ENCODE peak calls at places on chromosomes 7 and 10, in five cellular contexts. Z is HepG2, O is NT2/D1, J is H1, G is GM12878. U is an unnamed sample.

GRCh38 chr10:15540729-15541128 is 169.6 kb upstream of the FAM171A1 start:
- DNase-seq in Z (no peak), O (no peak), J (no peak), G (no peak), U (no peak)

GRCh38 chr7:83739527-83739926 is 90.6 kb upstream of the SEMA3E start:
- DNase-seq in Z (no peak), O (no peak), J (no peak), G (no peak), U (no peak)

GRCh38 chr7:91397099-91397498 is 132.9 kb downstream of the FZD1 start:
- DNase-seq in Z (no peak), O (no peak), J (no peak), G (no peak), U (no peak)

GRCh38 chr7:118306771-118307170 is 82.3 kb downstream of the ANKRD7 start:
- DNase-seq in Z (no peak), O (no peak), J (no peak), G (no peak), U (no peak)

GRCh38 chr7:38550881-38551280 is 80.3 kb downstream of the AMPH start:
- DNase-seq in Z (no peak), O (no peak), J (no peak), G (no peak), U (no peak)

GRCh38 chr7:143279186-143280098 is 5.3 kb upstream of the TMEM139 start:
- DNase-seq in Z (peak; percentile 80), O (no peak), J (no peak), G (no peak), U (no peak)

GRCh38 chr7:130942211-130942964 is 208.4 kb upstream of the KLF14 start:
- DNase-seq in Z (peak; percentile 70), O (no peak), J (no peak), G (no peak), U (peak; percentile 31)

GRCh38 chr7:155833651-155834050 is 21.4 kb upstream of the SHH start:
- DNase-seq in Z (no peak), O (no peak), J (no peak), G (no peak), U (no peak)

GRCh38 chr10:68550747-68551411 is 9.3 kb upstream of the TET1 start:
- DNase-seq in Z (peak; percentile 60), O (peak; percentile 75), J (peak; percentile 65), G (no peak), U (peak; percentile 69)

GRCh38 chr7:99693427-99694200 is 13.8 kb upstream of the CYP3A5 start:
- DNase-seq in Z (peak; percentile 97), O (peak; percentile 75), J (peak; percentile 55), G (no peak), U (peak; percentile 8)

GRCh38 chr7:151472644-151473380 is 32.9 kb upstream of the CRYGN start:
- DNase-seq in Z (no peak), O (no peak), J (no peak), G (peak; percentile 83), U (no peak)

GRCh38 chr10:124222298-124223000 is 129.1 kb upstream of the CHST15 start:
- DNase-seq in Z (no peak), O (no peak), J (no peak), G (no peak), U (no peak)

GRCh38 chr10:131891196-131891928 is 9.4 kb upstream of the PPP2R2D start:
- DNase-seq in Z (peak; percentile 37), O (no peak), J (peak; percentile 76), G (no peak), U (peak; percentile 57)

GRCh38 chr10:131784363-131785120 is 116.3 kb upstream of the PPP2R2D start:
- DNase-seq in Z (no peak), O (no peak), J (no peak), G (no peak), U (no peak)

GRCh38 chr10:24762966-24763623 is 39.4 kb upstream of the ARHGAP21 start:
- DNase-seq in Z (peak; percentile 64), O (peak; percentile 22), J (peak; percentile 28), G (no peak), U (no peak)

GRCh38 chr7:8700076-8700624 is 266.7 kb downstream of the NXPH1 start:
- DNase-seq in Z (no peak), O (no peak), J (no peak), G (no peak), U (no peak)

GRCh38 chr7:41873781-41874180 is 170.9 kb upstream of the INHBA start:
- DNase-seq in Z (no peak), O (no peak), J (no peak), G (no peak), U (no peak)

GRCh38 chr10:13346280-13346819 is 1.7 kb downstream of the SEPHS1 start:
- DNase-seq in Z (no peak), O (no peak), J (no peak), G (no peak), U (no peak)

GRCh38 chr10:11875499-11876281 is 52.5 kb downstream of the PROSER2 start:
- DNase-seq in Z (peak; percentile 96), O (no peak), J (no peak), G (no peak), U (no peak)

GRCh38 chr10:102629661-102630614 is 14.3 kb upstream of the TRIM8 start:
- DNase-seq in Z (peak; percentile 60), O (peak; percentile 86), J (peak; percentile 73), G (no peak), U (no peak)

GRCh38 chr10:80177781-80178636 is 27.3 kb downstream of the ANXA11 start:
- DNase-seq in Z (no peak), O (no peak), J (no peak), G (no peak), U (no peak)

GRCh38 chr7:24216576-24217116 is 67.3 kb upstream of the NPY start:
- DNase-seq in Z (no peak), O (no peak), J (no peak), G (no peak), U (no peak)

GRCh38 chr10:130336612-130337304 is 200.6 kb downstream of the GLRX3 start:
- DNase-seq in Z (no peak), O (no peak), J (peak; percentile 58), G (no peak), U (peak; percentile 33)

GRCh38 chr10:10938676-10939075 is 79.0 kb upstream of the CELF2 start:
- DNase-seq in Z (no peak), O (no peak), J (no peak), G (no peak), U (no peak)

GRCh38 chr7:1564603-1565022 is 5.2 kb downstream of the PSMG3 start:
- DNase-seq in Z (no peak), O (no peak), J (no peak), G (no peak), U (no peak)

GRCh38 chr7:1714583-1715330 is 44.7 kb downstream of the ELFN1 start:
- DNase-seq in Z (no peak), O (no peak), J (no peak), G (no peak), U (no peak)

GRCh38 chr7:19116121-19117080 is 1.0 kb downstream of the TWIST1 start:
- DNase-seq in Z (no peak), O (peak; percentile 46), J (peak; percentile 77), G (no peak), U (peak; percentile 36)

GRCh38 chr10:122042836-122043235 is 53.9 kb downstream of the TACC2 start:
- DNase-seq in Z (no peak), O (no peak), J (no peak), G (no peak), U (no peak)

GRCh38 chr7:39461263-39461662 is 104.9 kb upstream of the YAE1 start:
- DNase-seq in Z (no peak), O (no peak), J (no peak), G (no peak), U (no peak)

GRCh38 chr7:24864214-24864817 is 107.1 kb upstream of the GSDME start:
- DNase-seq in Z (no peak), O (no peak), J (no peak), G (no peak), U (no peak)

GRCh38 chr10:52314007-52314821 is at the start of gene DKK1:
- DNase-seq in Z (peak; percentile 91), O (peak; percentile 58), J (peak; percentile 95), G (no peak), U (peak; percentile 90)

GRCh38 chr10:16612148-16612742 is 90.6 kb upstream of the C1QL3 start:
- DNase-seq in Z (peak; percentile 31), O (peak; percentile 39), J (no peak), G (no peak), U (peak; percentile 37)

GRCh38 chr7:12403287-12404181 is at the start of gene VWDE:
- DNase-seq in Z (no peak), O (peak; percentile 57), J (peak; percentile 81), G (no peak), U (peak; percentile 67)

GRCh38 chr7:150953061-150953997 is 24.8 kb downstream of the KCNH2 start:
- DNase-seq in Z (no peak), O (no peak), J (no peak), G (no peak), U (no peak)

GRCh38 chr10:6296456-6297214 is 93.9 kb downstream of the PFKFB3 start:
- DNase-seq in Z (no peak), O (no peak), J (no peak), G (no peak), U (no peak)

GRCh38 chr10:131440405-131441360 is 129.2 kb upstream of the TCERG1L start:
- DNase-seq in Z (no peak), O (no peak), J (no peak), G (no peak), U (no peak)

GRCh38 chr7:146655928-146656797 is 539.6 kb downstream of the CNTNAP2 start:
- DNase-seq in Z (no peak), O (no peak), J (no peak), G (no peak), U (peak; percentile 70)
- TF ChIP-seq SUZ12 in Z (no peak), O (no peak), J (no peak), G (no peak), U (no peak)

GRCh38 chr7:157276731-157277562 is 59.9 kb upstream of the DNAJB6 start:
- DNase-seq in Z (no peak), O (no peak), J (peak; percentile 46), G (no peak), U (peak; percentile 12)
- TF ChIP-seq SUZ12 in Z (no peak), O (no peak), J (no peak), G (no peak), U (no peak)

DNA sequence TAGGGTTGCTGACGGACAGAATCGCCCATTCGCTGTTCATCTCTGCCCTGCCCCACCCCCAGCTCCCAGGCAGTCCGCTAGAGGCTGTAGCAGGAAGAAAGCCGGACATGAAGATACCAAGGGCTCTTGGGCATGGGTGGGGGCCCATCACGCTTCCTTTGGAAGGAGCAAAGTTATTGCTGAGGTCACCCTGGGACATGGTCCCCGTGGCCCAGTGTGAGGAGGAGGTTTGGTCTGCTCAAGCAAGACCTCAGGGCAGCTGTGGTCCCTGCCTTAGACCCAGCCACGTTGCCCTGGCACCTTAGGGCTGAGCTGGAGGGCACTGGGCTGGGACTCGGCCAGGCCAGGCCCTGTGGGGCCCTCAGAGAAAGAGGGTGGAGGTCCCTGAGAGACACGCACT is 132.1 kb upstream of the NPS start:
- DNase-seq in Z (no peak), O (no peak), J (no peak), G (no peak), U (no peak)
- TF ChIP-seq SUZ12 in Z (no peak), O (no peak), J (no peak), G (no peak), U (no peak)

DNA sequence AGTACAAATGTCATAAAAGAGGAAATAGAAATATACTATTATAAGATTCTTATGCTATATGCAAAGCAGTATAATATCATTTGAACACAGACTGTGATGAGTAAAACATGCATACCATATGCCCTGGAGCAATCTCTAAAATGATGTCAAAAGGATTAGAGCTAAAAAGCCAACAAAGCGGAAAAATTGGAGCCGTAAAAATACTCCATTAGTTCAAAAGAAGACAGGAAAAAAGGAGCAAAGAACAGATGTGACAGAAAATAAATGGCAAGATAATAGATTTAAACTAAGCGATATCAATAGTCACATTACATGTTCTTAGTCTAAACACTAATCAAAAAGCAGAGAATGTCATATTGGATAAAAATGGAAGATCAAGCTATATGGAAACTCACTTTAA is 191.0 kb upstream of the PLPP4 start:
- DNase-seq in Z (no peak), O (no peak), J (no peak), G (no peak), U (no peak)
- TF ChIP-seq SUZ12 in Z (no peak), O (no peak), J (no peak), G (no peak), U (no peak)